ENCODE peak calls at places on chromosomes 1 and 21, in eight cellular contexts. T, X, H, K, G, Z, Q and W are unnamed samples. For H3K4me1, the result is how much of the 10 kb centered on the place peaks cover.

GRCh38 chr1:233406994-233407631 is 79.6 kb downstream of the MAP3K21 start:
- DNase-seq in H (no peak), T (no peak), Z (no peak), X (no peak), G (no peak), K (no peak), Q (no peak), W (no peak)

GRCh38 chr1:105914403-105914802 is 1142.1 kb upstream of the PRMT6 start:
- DNase-seq in X (no peak), H (no peak), G (no peak), T (no peak), Q (peak), Z (no peak), K (no peak), W (no peak)

GRCh38 chr1:24206516-24207394 is 19.7 kb upstream of the IFNLR1 start:
- DNase-seq in K (no peak), X (no peak), Z (no peak), G (no peak), T (no peak), Q (no peak), H (no peak), W (no peak)

GRCh38 chr1:6113745-6114144 is 66.4 kb downstream of the CHD5 start:
- DNase-seq in Q (peak), K (peak), T (no peak), H (no peak), X (no peak), Z (no peak), G (no peak), W (no peak)

GRCh38 chr1:117046781-117047180 is 13.3 kb upstream of the TTF2 start:
- DNase-seq in Z (no peak), K (no peak), Q (no peak), H (no peak), X (no peak), G (no peak), T (no peak), W (no peak)

GRCh38 chr1:1177452-1178206 is 3.9 kb downstream of the TTLL10 start:
- DNase-seq in K (peak), G (no peak), T (no peak), H (no peak), X (no peak), Z (no peak), Q (peak), W (no peak)

GRCh38 chr1:225880210-225880584 is 2.0 kb downstream of the TMEM63A start:
- DNase-seq in Z (peak), T (no peak), H (no peak), X (no peak), G (no peak), K (peak), Q (no peak), W (no peak)

GRCh38 chr1:204065174-204065985 is 7.5 kb upstream of the SOX13 start:
- DNase-seq in K (peak), H (peak), X (no peak), G (peak), Q (no peak), Z (peak), T (no peak), W (no peak)

GRCh38 chr1:170537798-170538503 is 6.0 kb downstream of the GORAB start:
- DNase-seq in G (peak), T (no peak), X (no peak), K (no peak), Z (no peak), Q (no peak), H (peak), W (no peak)

GRCh38 chr1:107935396-107936064 is 29.4 kb downstream of the VAV3 start:
- DNase-seq in H (peak), G (no peak), T (no peak), K (no peak), Q (no peak), Z (no peak), X (peak), W (no peak)

GRCh38 chr1:55416164-55416842 is 201.1 kb upstream of the USP24 start:
- DNase-seq in H (no peak), G (no peak), X (no peak), K (no peak), T (no peak), Q (no peak), Z (no peak), W (no peak)

GRCh38 chr1:180863158-180863775 is 49.4 kb upstream of the KIAA1614 start:
- DNase-seq in Z (peak), T (no peak), H (peak), X (peak), Q (no peak), G (peak), K (no peak), W (no peak)

GRCh38 chr1:84960371-84960770 is 36.5 kb downstream of the MCOLN2 start:
- DNase-seq in Q (no peak), H (peak), K (no peak), T (no peak), Z (no peak), X (no peak), G (peak), W (no peak)

GRCh38 chr1:165257969-165258459 is 98.5 kb downstream of the LMX1A start:
- DNase-seq in H (peak), G (peak), X (no peak), T (no peak), K (peak), Z (peak), Q (no peak), W (no peak)

GRCh38 chr21:41370840-41371697 is 9.2 kb downstream of the MX2 start:
- DNase-seq in G (no peak), Z (no peak), T (no peak), H (peak), X (no peak), K (no peak), Q (no peak), W (no peak)

GRCh38 chr1:244074559-244075171 is 23.6 kb downstream of the ZBTB18 start:
- DNase-seq in X (peak), Q (no peak), T (peak), H (no peak), G (no peak), Z (no peak), K (no peak), W (peak)

GRCh38 chr1:41102208-41102607 is 80.7 kb upstream of the SLFNL1 start:
- DNase-seq in G (peak), H (peak), T (peak), Q (peak), Z (no peak), K (peak), X (no peak), W (no peak)

GRCh38 chr1:57082711-57083439 is 117.1 kb upstream of the C8B start:
- DNase-seq in Q (no peak), G (no peak), K (peak), T (no peak), X (no peak), H (no peak), Z (no peak), W (no peak)

GRCh38 chr1:200530551-200531261 is 89.8 kb downstream of the KIF14 start:
- DNase-seq in Q (no peak), G (no peak), T (no peak), Z (peak), X (peak), H (no peak), K (no peak), W (peak)

GRCh38 chr1:5747428-5748285 is 244.6 kb downstream of the NPHP4 start:
- DNase-seq in T (no peak), Z (no peak), Q (peak), X (no peak), K (no peak), G (no peak), H (no peak), W (no peak)

GRCh38 chr1:39266269-39266668 is 61.8 kb downstream of the MACF1 start:
- DNase-seq in G (no peak), K (no peak), Z (no peak), T (no peak), H (peak), Q (no peak), X (peak), W (no peak)

GRCh38 chr1:3780901-3781300 is 8.4 kb downstream of the SMIM1 start:
- DNase-seq in Q (peak), X (no peak), G (no peak), Z (no peak), K (no peak), H (no peak), T (no peak), W (no peak)

GRCh38 chr1:192557841-192558595 is 17.6 kb upstream of the RGS1 start:
- DNase-seq in Z (no peak), T (no peak), H (peak), G (peak), K (no peak), Q (no peak), X (no peak), W (no peak)

GRCh38 chr1:157325220-157325619 is 187.0 kb upstream of the ETV3 start:
- DNase-seq in Z (no peak), X (no peak), G (no peak), K (no peak), H (no peak), Q (no peak), T (no peak), W (no peak)

GRCh38 chr1:32915766-32916455 is 14.7 kb upstream of the TMEM54 start:
- DNase-seq in G (peak), H (no peak), K (no peak), X (no peak), T (no peak), Q (no peak), Z (no peak), W (no peak)

GRCh38 chr1:245888809-245889208 is 618.3 kb downstream of the SMYD3 start:
- DNase-seq in Q (no peak), X (peak), Z (no peak), H (peak), G (peak), K (no peak), T (no peak), W (no peak)
- H3K4me3 ChIP-seq in Q (no peak), X (no peak), Z (no peak), H (no peak), G (no peak), K (no peak), T (no peak), W (no peak)

DNA sequence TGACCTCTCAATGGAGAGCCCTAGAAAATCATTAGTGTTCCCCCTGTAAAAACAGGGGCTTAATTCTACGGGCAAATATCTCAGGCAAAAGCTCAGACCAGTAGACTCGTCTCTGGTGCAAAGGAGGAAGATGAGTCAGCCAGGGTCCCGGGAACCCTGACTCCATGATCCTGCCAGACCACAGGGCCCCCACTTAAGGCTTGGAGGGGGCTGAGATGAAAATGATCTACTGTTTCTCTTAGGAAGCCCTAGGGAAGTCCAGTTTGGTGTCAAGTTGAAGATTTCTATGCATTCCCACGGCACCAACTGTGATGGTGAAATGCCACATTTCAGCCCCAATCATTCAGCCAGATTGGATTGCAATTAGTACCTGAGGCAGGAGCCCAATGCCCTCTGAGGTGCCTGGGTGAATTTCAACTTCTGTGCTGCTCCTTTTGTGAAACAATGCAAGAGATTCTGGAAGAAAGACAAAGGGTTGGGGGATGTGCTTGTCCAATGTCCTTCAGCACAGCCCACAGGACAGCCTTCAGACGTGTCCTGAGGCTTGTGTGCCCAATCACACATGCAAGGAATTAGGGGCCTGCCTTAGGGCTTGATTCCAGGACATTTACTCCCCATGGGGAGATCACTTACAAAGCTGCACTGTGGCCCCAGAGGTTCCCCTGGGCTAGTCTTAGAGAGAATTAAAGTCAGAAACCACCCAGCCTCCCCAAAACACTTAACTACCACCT is 18.1 kb downstream of the NAV1 start:
- DNase-seq in H (peak), K (no peak), Q (no peak), Z (no peak), X (no peak), G (peak), T (no peak), W (no peak)
- H3K27ac ChIP-seq in H (peak), K (peak), Q (no peak), Z (no peak), X (no peak), G (no peak), T (no peak), W (no peak)

GRCh38 chr1:12434686-12435085 is 183.3 kb downstream of the DHRS3 start:
- DNase-seq in K (no peak), G (no peak), X (no peak), Z (no peak), T (no peak), Q (no peak), H (no peak), W (no peak)
- H3K4me1 ChIP-seq in K (under half), G (under half), X (under half), Z (half or more), T (half or more), Q (under half), H (half or more), W (under half)

GRCh38 chr1:53982034-53982761 is 35.8 kb downstream of the LDLRAD1 start:
- DNase-seq in X (no peak), T (no peak), Z (no peak), H (peak), G (peak), Q (peak), K (peak), W (no peak)
- H3K4me3 ChIP-seq in X (no peak), T (peak), Z (no peak), H (peak), G (peak), Q (peak), K (peak), W (no peak)

DNA sequence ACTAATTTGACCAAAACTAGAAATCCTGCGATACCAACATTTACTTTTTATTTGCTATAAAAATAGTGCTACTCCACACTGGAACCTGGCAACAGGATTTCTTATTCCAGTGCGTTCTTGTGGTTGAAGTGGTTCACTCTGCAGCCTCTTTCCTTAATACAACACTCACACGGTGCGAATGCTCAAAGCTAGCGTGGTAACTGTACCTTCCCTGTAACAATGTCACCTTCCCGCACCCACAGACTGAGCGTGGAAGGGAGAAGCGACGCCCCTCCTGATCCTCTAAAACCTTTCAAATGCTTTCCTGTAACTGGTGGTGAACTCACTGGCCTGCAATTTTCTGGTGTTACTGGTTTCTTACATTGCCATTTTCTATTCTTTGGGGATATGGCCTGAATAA is 132.2 kb downstream of the LRRC53 start:
- DNase-seq in Q (no peak), H (no peak), K (no peak), T (no peak), Z (no peak), X (no peak), G (no peak), W (no peak)
- H3K27ac ChIP-seq in Q (no peak), H (no peak), K (peak), T (no peak), Z (no peak), X (no peak), G (no peak), W (no peak)

GRCh38 chr1:226987179-226987536 is 47.1 kb downstream of the COQ8A start:
- DNase-seq in Q (no peak), H (no peak), X (no peak), G (no peak), K (no peak), Z (no peak), T (no peak), W (no peak)

GRCh38 chr1:226987623-226988336 is 47.7 kb downstream of the COQ8A start:
- DNase-seq in H (no peak), K (no peak), Z (no peak), X (no peak), G (no peak), T (no peak), Q (no peak), W (no peak)

GRCh38 chr1:226985239-226985838 is 45.2 kb downstream of the COQ8A start:
- DNase-seq in T (no peak), H (no peak), X (no peak), Q (no peak), G (no peak), K (no peak), Z (no peak), W (no peak)

GRCh38 chr1:226985839-226986463 is 45.9 kb downstream of the COQ8A start:
- DNase-seq in X (no peak), K (peak), H (no peak), G (no peak), Q (no peak), T (no peak), Z (no peak), W (no peak)

DNA sequence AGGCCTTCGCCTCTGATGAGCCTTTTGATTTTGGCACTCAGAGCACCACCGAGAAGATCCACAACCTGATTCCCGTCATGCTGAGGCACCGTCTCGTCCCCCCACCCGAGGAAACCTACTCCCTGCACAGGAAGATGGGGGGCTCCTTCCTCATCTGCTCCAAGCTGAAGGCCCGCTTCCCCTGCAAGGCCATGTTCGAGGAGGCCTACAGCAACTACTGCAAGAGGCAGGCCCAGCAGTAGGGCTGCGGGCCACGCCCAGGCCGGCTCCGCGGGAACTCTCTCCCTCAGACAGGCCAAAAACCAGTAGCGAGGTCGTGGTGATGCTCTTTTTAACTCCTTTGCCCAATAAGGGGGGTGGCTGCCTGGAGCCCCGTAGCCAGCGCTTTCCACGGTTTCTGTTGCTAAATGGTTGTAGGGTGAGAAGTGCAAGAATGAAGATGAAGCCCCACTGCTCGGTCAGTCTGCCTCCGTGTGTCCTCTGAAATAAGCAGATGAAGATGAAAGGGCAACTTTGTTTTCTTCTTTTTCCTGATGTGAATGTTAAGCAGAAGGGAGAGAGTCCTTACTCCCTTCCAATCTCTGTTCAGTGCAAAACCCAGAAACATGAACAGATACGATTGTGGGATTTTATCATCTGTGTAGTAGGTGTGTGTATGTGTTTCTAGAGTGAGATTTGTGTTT is 46.5 kb downstream of the COQ8A start:
- DNase-seq in K (no peak), G (no peak), T (no peak), H (no peak), Q (no peak), Z (no peak), X (no peak), W (no peak)
- H3K4me1 ChIP-seq in K (half or more), G (under half), T (under half), H (under half), Q (under half), Z (under half), X (under half), W (under half)

DNA sequence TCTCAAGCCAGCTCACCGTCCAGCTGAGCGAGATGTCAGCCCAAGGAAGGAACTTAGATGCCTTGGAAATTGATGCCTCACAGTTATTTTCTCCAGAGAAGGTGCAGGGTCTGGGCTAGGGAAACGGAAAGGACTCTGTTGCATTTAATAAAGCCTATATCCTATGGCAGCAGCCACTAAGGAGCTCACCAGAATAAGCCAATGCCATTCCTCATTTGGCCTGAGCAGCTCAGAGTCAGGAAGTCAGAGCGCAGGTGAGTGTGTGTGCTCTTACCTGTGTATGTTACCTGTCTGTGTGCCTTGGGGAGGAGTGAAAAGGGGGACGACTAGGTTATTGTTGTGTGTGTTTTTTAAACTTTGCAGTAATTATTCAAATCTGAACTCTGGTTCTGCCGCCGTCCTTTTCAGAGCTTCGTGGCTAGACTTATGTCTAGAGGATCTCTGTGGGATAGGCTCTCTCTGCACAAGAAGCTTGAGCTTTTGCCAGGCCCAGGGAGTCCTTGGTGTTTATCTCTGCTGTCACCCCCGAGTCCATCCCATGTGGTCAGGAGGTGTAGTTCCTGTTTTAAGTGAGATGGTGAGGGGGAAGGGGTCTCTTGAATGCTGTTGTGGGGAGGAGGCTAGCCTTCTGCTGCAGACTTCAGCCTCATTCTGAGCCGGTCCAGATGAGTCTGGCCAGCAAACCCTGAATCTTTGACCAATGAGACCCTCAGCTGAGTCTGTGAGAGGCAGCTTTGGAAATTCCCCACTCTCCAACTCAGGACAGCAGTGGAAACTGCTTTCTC is 2.4 kb downstream of the TMCC2 start:
- DNase-seq in X (no peak), Q (no peak), G (no peak), K (no peak), Z (no peak), H (peak), T (no peak), W (no peak)
- H3K4me3 ChIP-seq in X (peak), Q (no peak), G (no peak), K (peak), Z (no peak), H (no peak), T (no peak), W (no peak)